ENCODE peak calls at places on chromosomes 4 and X, in four cellular contexts. T is mammary epithelial cell, J is astrocyte, R is PC-3. P is an unnamed sample.

GRCh38 chrX:663841-664240 is 33.2 kb downstream of the SHOX start:
- DNase-seq in T (no peak), J (no peak), R (no peak), P (no peak)

GRCh38 chr4:176137626-176138025 is 57.8 kb downstream of the SPATA4 start:
- DNase-seq in T (peak; percentile 2), J (peak; percentile 46), R (peak; percentile 53), P (peak; percentile 21)

GRCh38 chr4:76655566-76656479 is 220.8 kb downstream of the SHROOM3 start:
- DNase-seq in T (no peak), J (peak; percentile 30), R (no peak), P (no peak)

GRCh38 chr4:1053080-1053661 is 41.7 kb downstream of the FGFRL1 start:
- DNase-seq in T (no peak), J (no peak), R (peak; percentile 39), P (peak; percentile 95)

GRCh38 chrX:1807301-1807731 is 192.5 kb downstream of the ASMT start:
- DNase-seq in T (peak; percentile 13), J (peak; percentile 22), R (peak; percentile 53), P (peak; percentile 79)

GRCh38 chr4:180926277-180926676 is 1316.9 kb upstream of the TENM3 start:
- DNase-seq in T (no peak), J (no peak), R (peak; percentile 32), P (no peak)

GRCh38 chr4:111064342-111064993 is 441.6 kb upstream of the PITX2 start:
- DNase-seq in T (peak; percentile 78), J (peak; percentile 78), R (peak; percentile 41), P (peak; percentile 61)

GRCh38 chr4:76680934-76681333 is 217.0 kb downstream of the SOWAHB start:
- DNase-seq in T (no peak), J (no peak), R (no peak), P (no peak)

GRCh38 chr4:79281577-79282359 is 44.1 kb downstream of the NAA11 start:
- DNase-seq in T (no peak), J (no peak), R (no peak), P (no peak)

GRCh38 chrX:18650662-18651061 is 21.2 kb downstream of the RS1 start:
- DNase-seq in T (no peak), J (no peak), R (no peak), P (no peak)

GRCh38 chrX:129875669-129876068 is 30.3 kb upstream of the UTP14A start:
- DNase-seq in T (peak; percentile 67), J (peak; percentile 80), R (peak; percentile 60), P (peak; percentile 91)

GRCh38 chrX:123222920-123223319 is 38.8 kb downstream of the GRIA3 start:
- DNase-seq in T (no peak), J (no peak), R (no peak), P (no peak)

GRCh38 chr4:139129206-139129605 is 47.8 kb downstream of the ELF2 start:
- DNase-seq in T (no peak), J (no peak), R (peak; percentile 39), P (no peak)

GRCh38 chrX:104863466-104863865 is 297.5 kb downstream of the IL1RAPL2 start:
- DNase-seq in T (no peak), J (no peak), R (no peak), P (no peak)

GRCh38 chr4:20196476-20196875 is 55.2 kb upstream of the SLIT2 start:
- DNase-seq in T (no peak), J (no peak), R (peak; percentile 81), P (no peak)

GRCh38 chrX:138775501-138775900 is 64.0 kb upstream of the FGF13 start:
- DNase-seq in T (peak; percentile 25), J (peak; percentile 25), R (peak; percentile 74), P (peak; percentile 31)

GRCh38 chr4:42768125-42768748 is 111.3 kb upstream of the ATP8A1 start:
- DNase-seq in T (no peak), J (no peak), R (no peak), P (no peak)

GRCh38 chrX:77597090-77597489 is 149.9 kb downstream of the FGF16 start:
- DNase-seq in T (peak; percentile 8), J (peak; percentile 31), R (peak; percentile 43), P (peak; percentile 66)

GRCh38 chr4:101345271-101345595 is 2.1 kb downstream of the PPP3CA start:
- DNase-seq in T (no peak), J (no peak), R (no peak), P (peak; percentile 92)

GRCh38 chrX:150503898-150504219 is 64.6 kb upstream of the MTM1 start:
- DNase-seq in T (peak; percentile 3), J (no peak), R (peak; percentile 47), P (no peak)

GRCh38 chrX:9573282-9574106 is 108.6 kb downstream of the TBL1X start:
- DNase-seq in T (no peak), J (no peak), R (no peak), P (no peak)

GRCh38 chrX:107449490-107450175 is at the start of gene FRMPD3:
- DNase-seq in T (no peak), J (no peak), R (no peak), P (peak; percentile 76)

GRCh38 chr4:156971623-156972369 is at the start of gene PDGFC:
- DNase-seq in T (peak; percentile 54), J (peak; percentile 66), R (peak; percentile 68), P (peak; percentile 94)

GRCh38 chrX:99384594-99385374 is 1025.3 kb downstream of the PCDH19 start:
- DNase-seq in T (no peak), J (no peak), R (no peak), P (no peak)

GRCh38 chrX:150227873-150228272 is 135.2 kb upstream of the MAMLD1 start:
- DNase-seq in T (no peak), J (no peak), R (no peak), P (no peak)

GRCh38 chr4:24704152-24704551 is 91.2 kb upstream of the SOD3 start:
- DNase-seq in T (no peak), J (no peak), R (no peak), P (no peak)

GRCh38 chr4:85127653-85128052 is 161.2 kb upstream of the WDFY3 start:
- DNase-seq in T (peak; percentile 17), J (peak; percentile 3), R (peak; percentile 45), P (peak; percentile 78)

GRCh38 chr4:76590847-76591281 is 155.8 kb downstream of the SHROOM3 start:
- DNase-seq in T (peak; percentile 73), J (peak; percentile 82), R (no peak), P (peak; percentile 81)

GRCh38 chr4:105990933-105991332 is 95.7 kb downstream of the NPNT start:
- DNase-seq in T (peak; percentile 97), J (peak; percentile 48), R (peak; percentile 97), P (no peak)

GRCh38 chrX:46327229-46328081 is 217.8 kb downstream of the ZNF674 start:
- DNase-seq in T (peak; percentile 83), J (peak; percentile 31), R (peak; percentile 91), P (peak; percentile 62)

GRCh38 chr4:113952452-113953029 is 26.9 kb downstream of the ARSJ start:
- DNase-seq in T (peak; percentile 27), J (peak; percentile 40), R (peak; percentile 74), P (no peak)

GRCh38 chrX:70422886-70423336 is at the start of gene GDPD2:
- DNase-seq in T (no peak), J (peak; percentile 38), R (peak; percentile 54), P (no peak)

GRCh38 chr4:146329042-146329716 is 114.8 kb downstream of the REELD1 start:
- DNase-seq in T (peak; percentile 66), J (peak; percentile 86), R (peak; percentile 89), P (peak; percentile 63)

GRCh38 chrX:132820675-132821074 is 137.8 kb downstream of the HS6ST2 start:
- DNase-seq in T (no peak), J (no peak), R (no peak), P (no peak)

GRCh38 chr4:127410201-127410600 is 222.6 kb upstream of the INTU start:
- DNase-seq in T (no peak), J (no peak), R (no peak), P (no peak)

GRCh38 chr4:25031077-25031606 is 396 bp upstream of the LGI2 start:
- DNase-seq in T (no peak), J (peak; percentile 26), R (no peak), P (peak; percentile 93)

GRCh38 chrX:153475751-153476281 is 5.4 kb upstream of the HAUS7 start:
- DNase-seq in T (no peak), J (no peak), R (no peak), P (no peak)

GRCh38 chrX:153476628-153477027 is 6.3 kb upstream of the HAUS7 start:
- DNase-seq in T (no peak), J (peak; percentile 53), R (no peak), P (peak; percentile 89)

GRCh38 chrX:153477458-153477857 is 7.1 kb upstream of the HAUS7 start:
- DNase-seq in T (no peak), J (no peak), R (no peak), P (peak; percentile 88)

GRCh38 chrX:153477901-153478300 is 7.5 kb upstream of the HAUS7 start:
- DNase-seq in T (no peak), J (peak; percentile 61), R (no peak), P (peak; percentile 90)

DNA sequence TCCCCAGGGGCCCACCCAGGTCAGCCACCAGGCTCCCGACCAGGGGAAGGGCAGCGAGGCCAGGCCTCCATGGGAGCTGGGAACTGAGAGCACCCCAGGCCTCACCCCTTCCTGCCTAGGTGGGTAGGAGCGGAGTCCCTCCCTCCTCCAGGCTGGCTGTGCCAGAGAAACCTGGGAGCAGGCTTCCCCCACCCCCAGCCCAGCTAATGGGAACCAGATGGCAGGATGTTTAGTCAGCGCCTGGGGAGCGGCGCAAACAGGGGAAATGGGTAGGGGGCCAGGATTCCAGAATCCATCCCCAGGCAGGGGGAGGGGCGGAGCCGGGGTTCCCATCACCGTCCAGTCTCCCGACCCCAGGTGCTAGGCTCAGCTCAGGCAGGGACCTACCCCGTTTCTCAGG is 6.7 kb upstream of the HAUS7 start:
- DNase-seq in T (no peak), J (peak; percentile 68), R (no peak), P (peak; percentile 94)
- H3K4me2 ChIP-seq in T (no peak overlapping the region), J (peak overlapping the region; percentile 68), R (no peak overlapping the region), P (peak overlapping the region; percentile 2)

GRCh38 chr4:7020290-7020689 is 22.9 kb upstream of the TADA2B start:
- DNase-seq in T (no peak), J (no peak), R (no peak), P (peak; percentile 41)
- H3K79me2 ChIP-seq in T (peaks cover 13% of the 10 kb centered on the region), J (peaks cover 7% of the 10 kb centered on the region), R (no peaks in the 10 kb centered on the region), P (no peaks in the 10 kb centered on the region)

GRCh38 chr4:16693040-16693506 is 205.4 kb downstream of the LDB2 start:
- DNase-seq in T (no peak), J (no peak), R (peak; percentile 18), P (no peak)
- H3K4me2 ChIP-seq in T (no peak overlapping the region), J (no peak overlapping the region), R (no peak overlapping the region), P (no peak overlapping the region)

GRCh38 chr4:54041916-54042315 is 22.5 kb downstream of the CHIC2 start:
- DNase-seq in T (no peak), J (no peak), R (no peak), P (no peak)
- H3K79me2 ChIP-seq in T (peaks cover 59% of the 10 kb centered on the region), J (peaks cover 24% of the 10 kb centered on the region), R (peaks cover 17% of the 10 kb centered on the region), P (peaks cover 62% of the 10 kb centered on the region)

GRCh38 chr4:133208694-133209285 is 59.7 kb downstream of the PCDH10 start:
- DNase-seq in T (no peak), J (no peak), R (no peak), P (no peak)
- H3K4me2 ChIP-seq in T (no peak overlapping the region), J (no peak overlapping the region), R (no peak overlapping the region), P (no peak overlapping the region)

GRCh38 chr4:17966312-17966711 is 55.2 kb downstream of the LCORL start:
- DNase-seq in T (no peak), J (no peak), R (no peak), P (no peak)
- H3K79me2 ChIP-seq in T (peaks cover 17% of the 10 kb centered on the region), J (peaks cover 12% of the 10 kb centered on the region), R (no peaks in the 10 kb centered on the region), P (peaks cover 14% of the 10 kb centered on the region)

GRCh38 chrX:25523574-25523973 is 507.8 kb upstream of the ARX start:
- DNase-seq in T (peak; percentile 3), J (no peak), R (peak; percentile 23), P (no peak)
- H3K4me2 ChIP-seq in T (no peak overlapping the region), J (peak overlapping the region; percentile 67), R (peak overlapping the region; percentile 5), P (peak overlapping the region; percentile 7)

P was measured in osteoblast.